ENCODE peak calls at places on chromosomes 3 and 15, in four cellular contexts. Y is CD8-positive, alpha-beta T cell; G is tibial artery; T is Panc1. V is an unnamed sample. For H3K4me1, the result is how much of the 10 kb centered on the place peaks cover.

GRCh38 chr3:120798346-120798745 is 55.8 kb downstream of the GTF2E1 start:
- DNase-seq in Y (no peak), G (no peak), T (no peak), V (no peak)

GRCh38 chr3:170178631-170179030 is 2.9 kb downstream of the PHC3 start:
- DNase-seq in Y (peak), G (no peak), T (no peak), V (peak)

GRCh38 chr3:158458464-158458863 is 112.5 kb upstream of the MLF1 start:
- DNase-seq in Y (no peak), G (no peak), T (no peak), V (no peak)

GRCh38 chr3:133444071-133444774 is 44.4 kb downstream of the BFSP2 start:
- DNase-seq in Y (no peak), G (no peak), T (peak), V (no peak)

GRCh38 chr3:183188895-183189462 is 26.4 kb upstream of the LAMP3 start:
- DNase-seq in Y (no peak), G (no peak), T (no peak), V (peak)

GRCh38 chr3:48187579-48188265 is 495 bp downstream of the CDC25A start:
- DNase-seq in Y (no peak), G (peak), T (no peak), V (peak)

GRCh38 chr3:8972614-8973013 is 9.3 kb upstream of the RAD18 start:
- DNase-seq in Y (no peak), G (no peak), T (no peak), V (no peak)

GRCh38 chr3:129359102-129359461 is 69.4 kb downstream of the EFCAB12 start:
- DNase-seq in Y (no peak), G (no peak), T (no peak), V (no peak)

GRCh38 chr3:171953300-171954022 is 85.9 kb upstream of the FNDC3B start:
- DNase-seq in Y (no peak), G (no peak), T (no peak), V (no peak)

GRCh38 chr3:65556934-65557577 is 481.7 kb downstream of the MAGI1 start:
- DNase-seq in Y (no peak), G (no peak), T (no peak), V (no peak)

GRCh38 chr15:101054116-101054515 is 135.0 kb downstream of the LRRK1 start:
- DNase-seq in Y (no peak), G (no peak), T (no peak), V (no peak)

GRCh38 chr3:156051651-156052050 is 68.7 kb upstream of the KCNAB1 start:
- DNase-seq in Y (no peak), G (no peak), T (no peak), V (no peak)

GRCh38 chr3:156050918-156051317 is 69.5 kb upstream of the KCNAB1 start:
- DNase-seq in Y (no peak), G (no peak), T (no peak), V (no peak)

DNA sequence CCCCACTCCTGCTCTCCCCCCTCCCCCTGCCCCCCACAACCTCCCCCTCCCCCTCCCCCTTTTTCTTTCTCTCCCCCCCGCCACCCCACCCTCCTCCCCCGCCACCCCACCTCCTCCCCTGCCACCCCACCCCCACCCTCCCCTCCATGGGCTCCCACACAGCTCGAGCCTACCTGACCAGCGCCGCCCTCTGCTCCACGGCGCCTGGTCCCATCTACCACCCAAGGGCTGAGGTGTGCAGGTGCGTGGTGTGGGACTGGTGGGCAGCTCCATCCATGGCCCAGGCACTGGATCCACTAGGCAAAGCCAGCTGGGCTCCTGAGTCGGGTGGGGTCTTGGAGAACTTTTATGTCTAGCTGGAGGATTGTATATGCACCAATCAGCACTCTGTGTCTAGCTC is 68.3 kb upstream of the KCNAB1 start:
- DNase-seq in Y (no peak), G (no peak), T (no peak), V (peak)
- TF ChIP-seq CTCF in Y (no peak), G (no peak), T (no peak), V (no peak)

GRCh38 chr3:27145719-27146118 is 223.5 kb downstream of the NEK10 start:
- DNase-seq in Y (no peak), G (no peak), T (no peak), V (no peak)
- H3K4me3 ChIP-seq in Y (no peak), G (no peak), T (no peak), V (no peak)

GRCh38 chr15:85581495-85581894 is 201.1 kb downstream of the AKAP13 start:
- DNase-seq in Y (peak), G (peak), T (no peak), V (peak)

GRCh38 chr15:85579957-85580694 is 199.7 kb downstream of the AKAP13 start:
- DNase-seq in Y (no peak), G (no peak), T (no peak), V (no peak)

GRCh38 chr15:85582076-85582718 is 201.8 kb downstream of the AKAP13 start:
- DNase-seq in Y (no peak), G (no peak), T (no peak), V (peak)

GRCh38 chr15:85580914-85581313 is 200.5 kb downstream of the AKAP13 start:
- DNase-seq in Y (peak), G (no peak), T (no peak), V (peak)

GRCh38 chr15:85579011-85579701 is 198.8 kb downstream of the AKAP13 start:
- DNase-seq in Y (no peak), G (peak), T (no peak), V (peak)
- H3K4me1 ChIP-seq in Y (under half), G (under half), T (under half), V (half or more)

GRCh38 chr15:81294501-81294850 is 29.5 kb downstream of the STARD5 start:
- DNase-seq in Y (no peak), G (peak), T (no peak), V (no peak)
- TF ChIP-seq CTCF in Y (no peak), G (no peak), T (no peak), V (no peak)

GRCh38 chr3:177245257-177245656 is 48.0 kb upstream of the TBL1XR1 start:
- DNase-seq in Y (no peak), G (no peak), T (no peak), V (no peak)

GRCh38 chr3:177251756-177252155 is 54.5 kb upstream of the TBL1XR1 start:
- DNase-seq in Y (no peak), G (no peak), T (no peak), V (no peak)

GRCh38 chr3:177250108-177250507 is 52.8 kb upstream of the TBL1XR1 start:
- DNase-seq in Y (no peak), G (no peak), T (no peak), V (no peak)

GRCh38 chr3:177249203-177249602 is 51.9 kb upstream of the TBL1XR1 start:
- DNase-seq in Y (no peak), G (no peak), T (no peak), V (no peak)
- H3K4me3 ChIP-seq in Y (no peak), G (no peak), T (no peak), V (no peak)

DNA sequence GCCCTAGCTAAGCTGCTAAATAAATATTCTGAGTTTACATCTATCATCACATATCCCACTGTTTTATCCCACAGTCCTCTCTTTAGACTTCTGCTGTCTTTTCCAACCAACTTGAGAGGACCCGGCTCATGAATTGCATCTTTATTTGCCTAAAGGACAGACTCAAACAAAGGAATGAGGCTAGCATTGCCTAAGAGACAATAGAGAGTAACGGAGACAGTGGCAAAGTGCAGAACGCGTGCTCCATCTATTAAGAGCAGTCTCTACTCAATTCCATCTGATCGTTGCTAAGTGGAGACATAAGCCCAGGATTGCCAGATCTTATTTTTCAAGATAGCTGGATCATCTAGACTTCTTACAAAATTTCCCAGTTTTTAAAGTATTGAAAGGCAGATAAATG is 2.3 kb downstream of the ADAMTSL3 start:
- DNase-seq in Y (no peak), G (no peak), T (no peak), V (no peak)
- H3K4me1 ChIP-seq in Y (under half), G (under half), T (under half), V (under half)

GRCh38 chr15:52183562-52184173 is 7.5 kb downstream of the GNB5 start:
- DNase-seq in Y (peak), G (no peak), T (peak), V (no peak)
- TF ChIP-seq CTCF in Y (peak), G (peak), T (peak), V (peak)

V was measured in upper lobe of left lung.